ENCODE peak calls at places on chromosomes 2 and 18, in nine cellular contexts. One of them, this sample, is unnamed.

GRCh38 chr2:2892378-2892777 is 485.2 kb downstream of the EIPR1 start:
- DNase-seq in body of pancreas: no peak
- DNase-seq in transverse colon: no peak
- DNase-seq in NT2/D1: no peak
- DNase-seq in mammary epithelial cell: no peak
- DNase-seq in H1: no peak
- DNase-seq in astrocyte: no peak
- DNase-seq in fibroblast of lung: no peak
- DNase-seq in tibial artery: no peak
- DNase-seq in this sample: no peak

GRCh38 chr18:55328301-55328700 is 259.7 kb downstream of the TCF4 start:
- DNase-seq in body of pancreas: no peak
- DNase-seq in transverse colon: no peak
- DNase-seq in NT2/D1: no peak
- DNase-seq in mammary epithelial cell: no peak
- DNase-seq in H1: no peak
- DNase-seq in astrocyte: peak; percentile 79
- DNase-seq in fibroblast of lung: peak; percentile 83
- DNase-seq in tibial artery: no peak
- DNase-seq in this sample: peak; percentile 41

GRCh38 chr2:67899187-67899586 is 163.6 kb downstream of the C1D start:
- DNase-seq in body of pancreas: peak; percentile 25
- DNase-seq in transverse colon: no peak
- DNase-seq in NT2/D1: peak; percentile 23
- DNase-seq in mammary epithelial cell: no peak
- DNase-seq in H1: no peak
- DNase-seq in astrocyte: no peak
- DNase-seq in fibroblast of lung: no peak
- DNase-seq in tibial artery: no peak
- DNase-seq in this sample: no peak

GRCh38 chr2:64987963-64988419 is 1.2 kb upstream of the SLC1A4 start:
- DNase-seq in body of pancreas: no peak
- DNase-seq in transverse colon: no peak
- DNase-seq in NT2/D1: no peak
- DNase-seq in mammary epithelial cell: no peak
- DNase-seq in H1: no peak
- DNase-seq in astrocyte: no peak
- DNase-seq in fibroblast of lung: no peak
- DNase-seq in tibial artery: no peak
- DNase-seq in this sample: no peak

GRCh38 chr2:138035597-138036217 is 71.4 kb downstream of the HNMT start:
- DNase-seq in body of pancreas: no peak
- DNase-seq in transverse colon: no peak
- DNase-seq in NT2/D1: no peak
- DNase-seq in mammary epithelial cell: no peak
- DNase-seq in H1: no peak
- DNase-seq in astrocyte: peak; percentile 23
- DNase-seq in fibroblast of lung: peak; percentile 32
- DNase-seq in tibial artery: no peak
- DNase-seq in this sample: no peak

GRCh38 chr2:2324565-2325101 is 6.4 kb downstream of the MYT1L start:
- DNase-seq in body of pancreas: no peak
- DNase-seq in transverse colon: no peak
- DNase-seq in NT2/D1: no peak
- DNase-seq in mammary epithelial cell: no peak
- DNase-seq in H1: no peak
- DNase-seq in astrocyte: no peak
- DNase-seq in fibroblast of lung: no peak
- DNase-seq in tibial artery: no peak
- DNase-seq in this sample: no peak

GRCh38 chr18:59835656-59836379 is 64.0 kb upstream of the PMAIP1 start:
- DNase-seq in body of pancreas: no peak
- DNase-seq in transverse colon: no peak
- DNase-seq in NT2/D1: no peak
- DNase-seq in mammary epithelial cell: no peak
- DNase-seq in H1: no peak
- DNase-seq in astrocyte: peak; percentile 26
- DNase-seq in fibroblast of lung: peak; percentile 36
- DNase-seq in tibial artery: no peak
- DNase-seq in this sample: no peak

GRCh38 chr2:218024336-218024735 is 21.5 kb upstream of the TNS1 start:
- DNase-seq in body of pancreas: peak; percentile 5
- DNase-seq in transverse colon: peak; percentile 1
- DNase-seq in NT2/D1: no peak
- DNase-seq in mammary epithelial cell: no peak
- DNase-seq in H1: no peak
- DNase-seq in astrocyte: no peak
- DNase-seq in fibroblast of lung: no peak
- DNase-seq in tibial artery: peak; percentile 10
- DNase-seq in this sample: no peak

GRCh38 chr2:109185338-109185737 is 56.3 kb downstream of the SH3RF3 start:
- DNase-seq in body of pancreas: no peak
- DNase-seq in transverse colon: no peak
- DNase-seq in NT2/D1: no peak
- DNase-seq in mammary epithelial cell: peak; percentile 41
- DNase-seq in H1: no peak
- DNase-seq in astrocyte: peak; percentile 76
- DNase-seq in fibroblast of lung: peak; percentile 82
- DNase-seq in tibial artery: peak; percentile 50
- DNase-seq in this sample: no peak

GRCh38 chr2:12232876-12233275 is 483.9 kb upstream of the TRIB2 start:
- DNase-seq in body of pancreas: no peak
- DNase-seq in transverse colon: no peak
- DNase-seq in NT2/D1: no peak
- DNase-seq in mammary epithelial cell: no peak
- DNase-seq in H1: no peak
- DNase-seq in astrocyte: no peak
- DNase-seq in fibroblast of lung: no peak
- DNase-seq in tibial artery: no peak
- DNase-seq in this sample: no peak

GRCh38 chr2:45276914-45277313 is 267.7 kb upstream of the SIX2 start:
- DNase-seq in body of pancreas: peak; percentile 26
- DNase-seq in transverse colon: no peak
- DNase-seq in NT2/D1: no peak
- DNase-seq in mammary epithelial cell: no peak
- DNase-seq in H1: no peak
- DNase-seq in astrocyte: peak; percentile 46
- DNase-seq in fibroblast of lung: peak; percentile 59
- DNase-seq in tibial artery: no peak
- DNase-seq in this sample: no peak

GRCh38 chr2:133303150-133303549 is 265.1 kb downstream of the NCKAP5 start:
- DNase-seq in body of pancreas: no peak
- DNase-seq in transverse colon: no peak
- DNase-seq in NT2/D1: no peak
- DNase-seq in mammary epithelial cell: peak; percentile 14
- DNase-seq in H1: no peak
- DNase-seq in astrocyte: peak; percentile 29
- DNase-seq in fibroblast of lung: peak; percentile 47
- DNase-seq in tibial artery: no peak
- DNase-seq in this sample: no peak

GRCh38 chr2:79235135-79235534 is 75.6 kb upstream of the REG3A start:
- DNase-seq in body of pancreas: no peak
- DNase-seq in transverse colon: no peak
- DNase-seq in NT2/D1: peak; percentile 5
- DNase-seq in mammary epithelial cell: no peak
- DNase-seq in H1: no peak
- DNase-seq in astrocyte: no peak
- DNase-seq in fibroblast of lung: no peak
- DNase-seq in tibial artery: no peak
- DNase-seq in this sample: no peak
- H3K4me3 ChIP-seq in body of pancreas: no peak overlapping the region
- H3K4me3 ChIP-seq in transverse colon: no peak overlapping the region
- H3K4me3 ChIP-seq in NT2/D1: no peak overlapping the region
- H3K4me3 ChIP-seq in mammary epithelial cell: no peak overlapping the region
- H3K4me3 ChIP-seq in H1: no peak overlapping the region
- H3K4me3 ChIP-seq in astrocyte: no peak overlapping the region
- H3K4me3 ChIP-seq in fibroblast of lung: no peak overlapping the region
- H3K4me3 ChIP-seq in tibial artery: no peak overlapping the region
- H3K4me3 ChIP-seq in this sample: no peak overlapping the region

DNA sequence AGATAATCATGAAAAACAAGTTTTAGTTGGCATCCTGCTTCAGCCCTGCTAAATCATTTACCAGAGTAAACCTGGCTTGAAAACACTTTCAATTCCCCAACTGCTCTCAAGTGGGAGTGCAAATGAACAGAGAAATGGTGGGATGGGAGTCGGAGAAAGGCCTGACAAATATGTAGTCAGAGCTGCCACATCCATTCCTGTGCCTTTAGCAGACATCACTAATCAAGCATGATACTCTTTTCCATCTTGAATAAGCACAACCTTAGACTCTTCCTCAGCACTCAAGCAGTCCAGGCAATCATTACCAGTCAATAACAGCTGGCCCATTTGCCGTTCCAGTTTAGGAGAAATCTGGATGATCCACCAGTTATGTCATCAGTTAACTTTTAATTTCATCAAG is 101.3 kb downstream of the ANKRD44 start:
- DNase-seq in body of pancreas: no peak
- DNase-seq in transverse colon: no peak
- DNase-seq in NT2/D1: no peak
- DNase-seq in mammary epithelial cell: no peak
- DNase-seq in H1: no peak
- DNase-seq in astrocyte: no peak
- DNase-seq in fibroblast of lung: peak; percentile 24
- DNase-seq in tibial artery: no peak
- DNase-seq in this sample: no peak
- H3K4me3 ChIP-seq in body of pancreas: no peak overlapping the region
- H3K4me3 ChIP-seq in transverse colon: no peak overlapping the region
- H3K4me3 ChIP-seq in NT2/D1: no peak overlapping the region
- H3K4me3 ChIP-seq in mammary epithelial cell: no peak overlapping the region
- H3K4me3 ChIP-seq in H1: no peak overlapping the region
- H3K4me3 ChIP-seq in astrocyte: no peak overlapping the region
- H3K4me3 ChIP-seq in fibroblast of lung: no peak overlapping the region
- H3K4me3 ChIP-seq in tibial artery: no peak overlapping the region
- H3K4me3 ChIP-seq in this sample: no peak overlapping the region

GRCh38 chr18:70373062-70373519 is 84.2 kb downstream of the SOCS6 start:
- DNase-seq in body of pancreas: no peak
- DNase-seq in transverse colon: no peak
- DNase-seq in NT2/D1: no peak
- DNase-seq in mammary epithelial cell: peak; percentile 99
- DNase-seq in H1: no peak
- DNase-seq in astrocyte: peak; percentile 92
- DNase-seq in fibroblast of lung: peak; percentile 92
- DNase-seq in tibial artery: no peak
- DNase-seq in this sample: peak; percentile 95
- H3K4me3 ChIP-seq in body of pancreas: no peak overlapping the region
- H3K4me3 ChIP-seq in transverse colon: no peak overlapping the region
- H3K4me3 ChIP-seq in NT2/D1: no peak overlapping the region
- H3K4me3 ChIP-seq in mammary epithelial cell: no peak overlapping the region
- H3K4me3 ChIP-seq in H1: no peak overlapping the region
- H3K4me3 ChIP-seq in astrocyte: no peak overlapping the region
- H3K4me3 ChIP-seq in fibroblast of lung: no peak overlapping the region
- H3K4me3 ChIP-seq in tibial artery: no peak overlapping the region
- H3K4me3 ChIP-seq in this sample: no peak overlapping the region

GRCh38 chr2:238124488-238125126 is 13.9 kb upstream of the KLHL30 start:
- DNase-seq in body of pancreas: no peak
- DNase-seq in transverse colon: no peak
- DNase-seq in NT2/D1: no peak
- DNase-seq in mammary epithelial cell: no peak
- DNase-seq in H1: no peak
- DNase-seq in astrocyte: no peak
- DNase-seq in fibroblast of lung: no peak
- DNase-seq in tibial artery: no peak
- DNase-seq in this sample: no peak

GRCh38 chr2:238123991-238124470 is 14.4 kb upstream of the KLHL30 start:
- DNase-seq in body of pancreas: no peak
- DNase-seq in transverse colon: no peak
- DNase-seq in NT2/D1: no peak
- DNase-seq in mammary epithelial cell: no peak
- DNase-seq in H1: no peak
- DNase-seq in astrocyte: no peak
- DNase-seq in fibroblast of lung: no peak
- DNase-seq in tibial artery: no peak
- DNase-seq in this sample: no peak

GRCh38 chr2:238121511-238122286 is 16.8 kb upstream of the KLHL30 start:
- DNase-seq in body of pancreas: no peak
- DNase-seq in transverse colon: no peak
- DNase-seq in NT2/D1: no peak
- DNase-seq in mammary epithelial cell: no peak
- DNase-seq in H1: no peak
- DNase-seq in astrocyte: no peak
- DNase-seq in fibroblast of lung: no peak
- DNase-seq in tibial artery: no peak
- DNase-seq in this sample: no peak

GRCh38 chr2:238122287-238123217 is 15.9 kb upstream of the KLHL30 start:
- DNase-seq in body of pancreas: no peak
- DNase-seq in transverse colon: no peak
- DNase-seq in NT2/D1: no peak
- DNase-seq in mammary epithelial cell: no peak
- DNase-seq in H1: no peak
- DNase-seq in astrocyte: no peak
- DNase-seq in fibroblast of lung: no peak
- DNase-seq in tibial artery: no peak
- DNase-seq in this sample: no peak

GRCh38 chr2:238123218-238123971 is 15.1 kb upstream of the KLHL30 start:
- DNase-seq in body of pancreas: no peak
- DNase-seq in transverse colon: no peak
- DNase-seq in NT2/D1: no peak
- DNase-seq in mammary epithelial cell: no peak
- DNase-seq in H1: no peak
- DNase-seq in astrocyte: no peak
- DNase-seq in fibroblast of lung: no peak
- DNase-seq in tibial artery: no peak
- DNase-seq in this sample: no peak
- H3K4me3 ChIP-seq in body of pancreas: no peak overlapping the region
- H3K4me3 ChIP-seq in transverse colon: no peak overlapping the region
- H3K4me3 ChIP-seq in NT2/D1: no peak overlapping the region
- H3K4me3 ChIP-seq in mammary epithelial cell: no peak overlapping the region
- H3K4me3 ChIP-seq in H1: no peak overlapping the region
- H3K4me3 ChIP-seq in astrocyte: no peak overlapping the region
- H3K4me3 ChIP-seq in fibroblast of lung: no peak overlapping the region
- H3K4me3 ChIP-seq in tibial artery: no peak overlapping the region
- H3K4me3 ChIP-seq in this sample: no peak overlapping the region

DNA sequence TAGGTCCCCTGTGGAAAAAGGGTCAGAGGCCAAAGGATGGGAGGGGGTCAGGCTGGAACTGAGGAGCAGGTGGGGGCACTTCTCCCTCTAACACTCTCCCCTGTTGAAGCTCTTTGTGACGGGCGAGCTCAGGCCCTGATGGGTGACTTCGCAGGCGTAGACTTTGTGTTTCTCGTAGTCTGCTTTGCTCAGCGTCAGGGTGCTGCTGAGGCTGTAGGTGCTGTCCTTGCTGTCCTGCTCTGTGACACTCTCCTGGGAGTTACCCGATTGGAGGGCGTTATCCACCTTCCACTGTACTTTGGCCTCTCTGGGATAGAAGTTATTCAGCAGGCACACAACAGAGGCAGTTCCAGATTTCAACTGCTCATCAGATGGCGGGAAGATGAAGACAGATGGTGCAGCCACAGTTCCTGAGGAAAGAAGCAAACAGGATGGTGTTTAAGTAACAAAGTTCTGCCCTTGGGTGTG is 165.8 kb downstream of the RPIA start:
- DNase-seq in body of pancreas: no peak
- DNase-seq in transverse colon: peak; percentile 66
- DNase-seq in NT2/D1: no peak
- DNase-seq in mammary epithelial cell: no peak
- DNase-seq in H1: no peak
- DNase-seq in astrocyte: no peak
- DNase-seq in fibroblast of lung: no peak
- DNase-seq in tibial artery: no peak
- DNase-seq in this sample: no peak
- H3K4me3 ChIP-seq in body of pancreas: no peak overlapping the region
- H3K4me3 ChIP-seq in transverse colon: no peak overlapping the region
- H3K4me3 ChIP-seq in NT2/D1: no peak overlapping the region
- H3K4me3 ChIP-seq in mammary epithelial cell: no peak overlapping the region
- H3K4me3 ChIP-seq in H1: no peak overlapping the region
- H3K4me3 ChIP-seq in astrocyte: no peak overlapping the region
- H3K4me3 ChIP-seq in fibroblast of lung: no peak overlapping the region
- H3K4me3 ChIP-seq in tibial artery: no peak overlapping the region
- H3K4me3 ChIP-seq in this sample: no peak overlapping the region

This sample was measured in skeletal muscle cell.